ENCODE peak calls at places on chromosomes 16 and 17, in six cellular contexts. S, K, B, M, A and P are unnamed samples.

GRCh38 chr16:7470344-7470743 is 137.7 kb downstream of the RBFOX1 start:
- DNase-seq in S (no peak), K (no peak), B (no peak), M (no peak), A (no peak), P (no peak)

GRCh38 chr16:19745286-19746018 is 27.4 kb downstream of the IQCK start:
- DNase-seq in S (no peak), K (no peak), B (no peak), M (no peak), A (no peak), P (no peak)

GRCh38 chr17:70060415-70060814 is 14.6 kb upstream of the KCNJ16 start:
- DNase-seq in S (no peak), K (no peak), B (no peak), M (no peak), A (no peak), P (no peak)

GRCh38 chr17:73593249-73593965 is 50.8 kb downstream of the SDK2 start:
- DNase-seq in S (no peak), K (no peak), B (no peak), M (no peak), A (no peak), P (no peak)

GRCh38 chr17:46968896-46969295 is 10.2 kb downstream of the RPRML start:
- DNase-seq in S (no peak), K (no peak), B (no peak), M (peak; percentile 30), A (no peak), P (no peak)

GRCh38 chr17:4739122-4740024 is at the start of the genes CXCL16 and ZMYND15:
- DNase-seq in S (peak; percentile 78), K (peak; percentile 39), B (peak; percentile 83), M (peak; percentile 84), A (peak; percentile 64), P (peak; percentile 72)

GRCh38 chr17:31564883-31565297 is 173.4 kb downstream of the RAB11FIP4 start:
- DNase-seq in S (no peak), K (no peak), B (peak; percentile 79), M (no peak), A (no peak), P (no peak)

GRCh38 chr16:85535352-85536072 is 77.6 kb upstream of the GSE1 start:
- DNase-seq in S (no peak), K (no peak), B (peak; percentile 81), M (no peak), A (no peak), P (no peak)

GRCh38 chr16:85614338-85615013 is 1.4 kb downstream of the GSE1 start:
- DNase-seq in S (no peak), K (no peak), B (peak; percentile 73), M (peak; percentile 78), A (no peak), P (no peak)

GRCh38 chr17:76202516-76202915 is 37.8 kb downstream of the RNF157 start:
- DNase-seq in S (no peak), K (no peak), B (no peak), M (no peak), A (no peak), P (no peak)

GRCh38 chr17:73999246-73999645 is 204.2 kb upstream of the RPL38 start:
- DNase-seq in S (no peak), K (no peak), B (no peak), M (no peak), A (no peak), P (no peak)

GRCh38 chr17:46039592-46040186 is 40.6 kb downstream of the STH start:
- DNase-seq in S (no peak), K (no peak), B (no peak), M (peak; percentile 77), A (peak; percentile 69), P (no peak)

GRCh38 chr16:30122621-30123160 is 329 bp downstream of the MAPK3 start:
- DNase-seq in S (peak; percentile 76), K (no peak), B (no peak), M (no peak), A (no peak), P (no peak)

GRCh38 chr17:13601776-13602551 is at the start of gene HS3ST3A1:
- DNase-seq in S (no peak), K (no peak), B (peak; percentile 97), M (peak; percentile 62), A (peak; percentile 64), P (peak; percentile 49)

GRCh38 chr16:58464916-58465731 is 34.8 kb upstream of the NDRG4 start:
- DNase-seq in S (no peak), K (peak; percentile 51), B (peak; percentile 87), M (no peak), A (peak; percentile 55), P (no peak)

GRCh38 chr16:23874613-23875294 is 39.0 kb downstream of the PRKCB start:
- DNase-seq in S (no peak), K (no peak), B (no peak), M (no peak), A (no peak), P (no peak)

GRCh38 chr17:77618173-77618572 is 340.3 kb upstream of the TNRC6C start:
- DNase-seq in S (peak; percentile 29), K (no peak), B (peak; percentile 44), M (no peak), A (no peak), P (no peak)

GRCh38 chr16:4800290-4801041 is 2.0 kb downstream of the ROGDI start:
- DNase-seq in S (no peak), K (no peak), B (no peak), M (peak; percentile 82), A (peak; percentile 81), P (no peak)
- H3K4me3 ChIP-seq in S (no peak overlapping the region), K (no peak overlapping the region), B (peak overlapping the region; percentile 90), M (no peak overlapping the region), A (no peak overlapping the region), P (no peak overlapping the region)

GRCh38 chr16:89230210-89230609 is 12.7 kb downstream of the ZNF778 start:
- DNase-seq in S (no peak), K (no peak), B (no peak), M (no peak), A (peak; percentile 34), P (peak; percentile 61)
- H3K9me3 ChIP-seq in S (no peaks in the 10 kb centered on the region), K (peaks cover 92% of the 10 kb centered on the region), B (peaks cover 39% of the 10 kb centered on the region), M (no peaks in the 10 kb centered on the region), A (no peaks in the 10 kb centered on the region), P (no peaks in the 10 kb centered on the region)

GRCh38 chr17:82702161-82702932 is 3.8 kb upstream of the RAB40B start:
- DNase-seq in S (no peak), K (peak; percentile 39), B (no peak), M (no peak), A (no peak), P (no peak)
- H3K4me3 ChIP-seq in S (no peak overlapping the region), K (no peak overlapping the region), B (no peak overlapping the region), M (no peak overlapping the region), A (no peak overlapping the region), P (no peak overlapping the region)

DNA sequence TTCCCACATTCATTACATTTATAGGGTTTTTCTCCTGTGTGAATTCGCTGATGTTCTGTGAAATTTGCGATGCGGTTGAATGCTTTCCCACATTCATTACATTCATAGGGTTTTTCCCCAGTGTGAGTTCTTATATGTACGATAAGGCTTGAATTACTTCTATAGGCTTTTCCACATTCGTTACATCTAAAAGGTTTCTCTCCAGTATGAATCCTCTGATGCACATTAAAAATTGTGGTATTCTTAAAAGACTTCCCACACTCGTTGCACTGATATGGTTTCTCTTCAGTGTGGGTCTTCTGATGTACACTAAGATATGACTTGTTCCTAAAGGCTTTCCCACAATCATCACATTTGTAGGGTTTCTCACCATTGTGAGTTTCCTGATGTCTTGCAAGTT is 30.4 kb downstream of the ZNF624 start:
- DNase-seq in S (no peak), K (no peak), B (no peak), M (no peak), A (no peak), P (no peak)
- H3K9me3 ChIP-seq in S (peaks cover 10% of the 10 kb centered on the region), K (peaks cover 99% of the 10 kb centered on the region), B (peaks cover 89% of the 10 kb centered on the region), M (no peaks in the 10 kb centered on the region), A (peaks cover 64% of the 10 kb centered on the region), P (peaks cover 84% of the 10 kb centered on the region)

GRCh38 chr16:10738231-10739077 is 5.2 kb upstream of the NUBP1 start:
- DNase-seq in S (peak; percentile 83), K (peak; percentile 84), B (no peak), M (no peak), A (peak; percentile 95), P (peak; percentile 87)
- H3K4me3 ChIP-seq in S (no peak overlapping the region), K (no peak overlapping the region), B (no peak overlapping the region), M (no peak overlapping the region), A (no peak overlapping the region), P (peak overlapping the region; percentile 9)

DNA sequence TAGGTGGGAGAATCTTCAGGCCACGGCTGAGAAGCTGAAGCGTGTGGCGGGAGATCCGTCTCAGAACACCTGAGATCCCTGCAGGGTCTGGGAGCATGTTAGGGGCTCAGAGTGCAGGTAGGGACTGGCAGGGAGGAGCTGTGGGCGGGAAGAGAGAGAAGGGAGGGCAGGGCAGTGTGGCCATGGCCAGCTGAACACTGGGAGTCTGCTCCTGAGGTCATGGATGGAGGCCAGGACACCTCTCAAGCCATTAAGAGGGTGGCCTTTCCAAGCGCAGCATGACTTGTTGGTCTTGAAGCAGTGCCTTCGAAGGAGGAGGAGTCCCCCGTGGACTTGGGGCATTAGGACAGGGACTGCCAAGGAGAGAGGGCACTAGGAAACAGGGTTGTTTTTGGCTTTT is 23.7 kb downstream of the NAA60 start:
- DNase-seq in S (no peak), K (no peak), B (peak; percentile 38), M (no peak), A (peak; percentile 58), P (no peak)
- H3K9me3 ChIP-seq in S (no peaks in the 10 kb centered on the region), K (no peaks in the 10 kb centered on the region), B (no peaks in the 10 kb centered on the region), M (no peaks in the 10 kb centered on the region), A (no peaks in the 10 kb centered on the region), P (no peaks in the 10 kb centered on the region)

DNA sequence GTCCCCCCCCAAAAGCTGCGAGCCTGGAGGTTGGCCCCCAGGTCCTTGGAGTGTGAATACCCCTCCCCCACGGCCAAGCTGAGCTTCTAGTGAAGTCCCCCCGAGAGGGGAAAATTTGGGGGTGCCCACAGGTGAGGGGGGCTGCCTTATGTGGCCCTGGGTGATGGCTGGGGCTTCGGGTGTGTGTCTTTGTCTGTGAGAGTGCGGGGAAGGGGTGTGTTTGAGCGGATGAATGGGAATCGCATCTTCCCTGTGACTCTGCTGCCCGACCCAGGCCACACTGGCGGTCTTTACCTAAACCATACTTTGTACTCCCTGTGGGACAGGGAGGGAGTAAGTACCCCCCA is 1.2 kb downstream of the SBK1 start:
- DNase-seq in S (no peak), K (no peak), B (no peak), M (no peak), A (no peak), P (no peak)
- H3K4me3 ChIP-seq in S (no peak overlapping the region), K (peak overlapping the region; percentile 89), B (peak overlapping the region; percentile 94), M (peak overlapping the region; percentile 70), A (no peak overlapping the region), P (peak overlapping the region; percentile 71)

DNA sequence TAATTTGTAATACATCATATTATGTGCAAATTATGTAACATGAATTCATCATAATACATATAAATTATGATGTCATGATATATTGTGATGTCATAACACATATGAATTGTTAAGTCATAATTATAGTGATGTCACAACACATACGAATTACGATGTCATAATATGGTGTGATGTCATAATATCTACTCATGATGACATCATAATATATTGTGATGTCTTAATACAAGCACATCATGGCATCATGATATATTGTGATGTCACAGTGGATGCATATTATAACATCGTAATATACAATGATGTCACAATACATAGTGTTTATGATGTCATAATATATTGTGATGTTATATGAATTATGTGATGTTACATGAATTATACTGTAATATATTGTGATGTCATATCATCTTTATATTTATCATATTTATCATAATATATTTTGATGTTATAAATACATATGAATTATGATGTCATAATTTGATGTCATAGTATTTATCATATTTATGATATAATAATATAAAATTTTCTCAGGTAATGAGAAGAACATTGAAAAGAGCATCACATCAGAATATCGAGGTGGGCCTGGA is 1793.0 kb downstream of the TP53TG3F start:
- DNase-seq in S (no peak), K (no peak), B (no peak), M (no peak), A (no peak), P (no peak)
- H3K9me3 ChIP-seq in S (peaks cover 7% of the 10 kb centered on the region), K (peaks cover 3% of the 10 kb centered on the region), B (peaks cover 44% of the 10 kb centered on the region), M (no peaks in the 10 kb centered on the region), A (no peaks in the 10 kb centered on the region), P (peaks cover 6% of the 10 kb centered on the region)

GRCh38 chr17:50621562-50621961 is 13.1 kb upstream of the ABCC3 start:
- DNase-seq in S (no peak), K (no peak), B (no peak), M (no peak), A (no peak), P (no peak)
- H3K4me3 ChIP-seq in S (no peak overlapping the region), K (no peak overlapping the region), B (no peak overlapping the region), M (no peak overlapping the region), A (no peak overlapping the region), P (no peak overlapping the region)